ENCODE peak calls at places on chromosomes 2 and 18, in nine cellular contexts. W is effector memory CD4-positive, alpha-beta T cell; Q is HCT116; E is naive thymus-derived CD4-positive, alpha-beta T cell; M is aorta; C is left lung; J is CD8-positive, alpha-beta memory T cell; F is Karpas-422; A is uterus. H is an unnamed sample. For H3K27me3, the result is how much of the 10 kb centered on the place peaks cover.

GRCh38 chr2:141767051-141767450 is 363.8 kb downstream of the LRP1B start:
- DNase-seq in M (no peak), Q (no peak), C (no peak), W (no peak), A (no peak), F (no peak), J (no peak), E (no peak), H (peak)

GRCh38 chr18:13597068-13597467 is 129.3 kb downstream of the FAM210A start:
- DNase-seq in Q (no peak), A (no peak), E (no peak), M (no peak), J (no peak), F (peak), W (no peak), C (no peak), H (no peak)

GRCh38 chr2:235592430-235592829 is 98.6 kb downstream of the AGAP1 start:
- DNase-seq in F (no peak), A (no peak), J (no peak), M (no peak), W (no peak), Q (no peak), C (no peak), E (no peak), H (no peak)

GRCh38 chr2:205681836-205682238 is 464 bp upstream of the NRP2 start:
- DNase-seq in Q (no peak), W (no peak), C (no peak), M (no peak), F (peak), A (peak), E (no peak), J (no peak), H (no peak)

GRCh38 chr18:12043811-12044210 is 49.8 kb upstream of the ANKRD62 start:
- DNase-seq in M (no peak), C (no peak), F (no peak), A (no peak), Q (no peak), E (no peak), W (no peak), J (no peak), H (no peak)

GRCh38 chr2:150729495-150729955 is 242.1 kb upstream of the RND3 start:
- DNase-seq in J (no peak), Q (no peak), W (no peak), F (no peak), E (no peak), C (no peak), M (no peak), A (no peak), H (no peak)

GRCh38 chr2:171566099-171566498 is 43.8 kb downstream of the CYBRD1 start:
- DNase-seq in A (no peak), Q (no peak), J (no peak), C (no peak), M (no peak), F (no peak), E (no peak), W (no peak), H (no peak)

GRCh38 chr2:96159084-96159830 is 14.0 kb upstream of the DUSP2 start:
- DNase-seq in W (no peak), M (peak), F (no peak), J (peak), Q (no peak), C (no peak), E (no peak), A (no peak), H (no peak)

GRCh38 chr2:113894156-113894743 is 4.4 kb downstream of the ACTR3 start:
- DNase-seq in W (no peak), F (no peak), M (no peak), A (no peak), C (no peak), E (no peak), Q (peak), J (no peak), H (peak)

GRCh38 chr2:143282684-143283083 is 153.5 kb downstream of the ARHGAP15 start:
- DNase-seq in M (no peak), F (peak), J (no peak), C (no peak), Q (no peak), A (no peak), E (no peak), W (no peak), H (no peak)

GRCh38 chr2:157853211-157853610 is 22.9 kb downstream of the ACVR1 start:
- DNase-seq in A (no peak), M (no peak), W (no peak), Q (no peak), F (no peak), J (no peak), C (no peak), E (no peak), H (no peak)

GRCh38 chr18:43893001-43893637 is 615.8 kb upstream of the SYT4 start:
- DNase-seq in A (no peak), F (no peak), Q (no peak), C (no peak), W (no peak), E (no peak), J (no peak), M (no peak), H (no peak)

GRCh38 chr18:26436176-26437031 is 111.9 kb downstream of the KCTD1 start:
- DNase-seq in Q (peak), C (no peak), E (no peak), A (no peak), J (no peak), F (no peak), W (no peak), M (no peak), H (no peak)

GRCh38 chr18:44181951-44182350 is 498.7 kb upstream of the SETBP1 start:
- DNase-seq in C (no peak), W (no peak), F (no peak), Q (no peak), A (no peak), E (no peak), M (no peak), J (no peak), H (no peak)

GRCh38 chr18:74328196-74328595 is 12.6 kb downstream of the C18orf63 start:
- DNase-seq in Q (no peak), M (no peak), A (no peak), F (no peak), C (no peak), J (no peak), E (no peak), W (no peak), H (no peak)

GRCh38 chr2:150491943-150492342 is 4.5 kb upstream of the RND3 start:
- DNase-seq in M (no peak), J (no peak), C (no peak), E (no peak), F (no peak), A (no peak), Q (no peak), W (no peak), H (no peak)

GRCh38 chr2:221554769-221555510 is 17.2 kb downstream of the EPHA4 start:
- DNase-seq in F (peak), M (no peak), Q (no peak), A (no peak), C (no peak), E (no peak), W (no peak), J (no peak), H (peak)

GRCh38 chr18:57242285-57242684 is 95.4 kb downstream of the BOD1L2 start:
- DNase-seq in A (no peak), F (no peak), J (no peak), C (no peak), Q (no peak), E (no peak), M (no peak), W (no peak), H (no peak)

GRCh38 chr2:240366901-240367300 is 68.6 kb upstream of the GPC1 start:
- DNase-seq in J (no peak), Q (no peak), W (no peak), A (no peak), F (no peak), M (no peak), E (no peak), C (no peak), H (no peak)
- H3K27me3 ChIP-seq in J (under half), Q (under half), W (under half), A (under half), F (under half), M (under half), E (under half), C (under half), H (under half)

GRCh38 chr2:26864646-26865045 is 16.7 kb downstream of the DPYSL5 start:
- DNase-seq in J (no peak), F (no peak), A (no peak), W (no peak), E (no peak), Q (no peak), C (no peak), M (no peak), H (no peak)
- H3K27me3 ChIP-seq in J (under half), F (under half), A (under half), W (under half), E (under half), Q (under half), C (under half), M (under half), H (under half)

GRCh38 chr2:177741866-177742265 is 330.7 kb downstream of the PDE11A start:
- DNase-seq in W (no peak), M (no peak), F (no peak), C (no peak), Q (no peak), E (no peak), J (no peak), A (no peak), H (no peak)
- H3K27me3 ChIP-seq in W (under half), M (under half), F (under half), C (under half), Q (under half), E (under half), J (under half), A (under half), H (under half)

GRCh38 chr2:130756041-130756720 is 841 bp downstream of the AMER3 start:
- DNase-seq in M (no peak), J (no peak), E (no peak), A (no peak), Q (no peak), W (no peak), C (peak), F (no peak), H (peak)
- H3K27me3 ChIP-seq in M (under half), J (under half), E (under half), A (under half), Q (under half), W (under half), C (under half), F (under half), H (half or more)

GRCh38 chr2:240206630-240207029 is 66.2 kb upstream of the OTOS start:
- DNase-seq in C (no peak), M (peak), J (no peak), A (no peak), Q (no peak), E (no peak), W (no peak), F (no peak), H (no peak)
- H3K27me3 ChIP-seq in C (under half), M (under half), J (under half), A (under half), Q (under half), E (under half), W (under half), F (under half), H (under half)

GRCh38 chr2:239005586-239005985 is 157.7 kb downstream of the TWIST2 start:
- DNase-seq in E (no peak), C (no peak), F (no peak), J (no peak), W (no peak), M (no peak), Q (no peak), A (no peak), H (no peak)

GRCh38 chr2:239003933-239004636 is 156.2 kb downstream of the TWIST2 start:
- DNase-seq in M (no peak), C (no peak), F (no peak), W (no peak), E (no peak), J (no peak), A (no peak), Q (no peak), H (no peak)

GRCh38 chr2:239002591-239002959 is 154.7 kb downstream of the TWIST2 start:
- DNase-seq in Q (no peak), F (no peak), J (no peak), C (no peak), M (no peak), W (no peak), E (no peak), A (no peak), H (no peak)

GRCh38 chr2:239001794-239002193 is 153.9 kb downstream of the TWIST2 start:
- DNase-seq in A (no peak), W (no peak), E (no peak), Q (no peak), M (no peak), C (no peak), J (no peak), F (no peak), H (no peak)

GRCh38 chr2:239002960-239003932 is 155.4 kb downstream of the TWIST2 start:
- DNase-seq in C (no peak), M (no peak), F (no peak), E (no peak), Q (no peak), J (no peak), W (no peak), A (peak), H (peak)
- H3K27me3 ChIP-seq in C (under half), M (under half), F (under half), E (under half), Q (under half), J (under half), W (under half), A (under half), H (under half)

GRCh38 chr2:176148758-176149483 is 2.4 kb upstream of the HOXD4 start:
- DNase-seq in M (no peak), Q (no peak), C (no peak), E (no peak), F (no peak), A (no peak), W (no peak), J (no peak), H (no peak)
- H3K27me3 ChIP-seq in M (under half), Q (under half), C (half or more), E (under half), F (under half), A (under half), W (half or more), J (half or more), H (under half)

DNA sequence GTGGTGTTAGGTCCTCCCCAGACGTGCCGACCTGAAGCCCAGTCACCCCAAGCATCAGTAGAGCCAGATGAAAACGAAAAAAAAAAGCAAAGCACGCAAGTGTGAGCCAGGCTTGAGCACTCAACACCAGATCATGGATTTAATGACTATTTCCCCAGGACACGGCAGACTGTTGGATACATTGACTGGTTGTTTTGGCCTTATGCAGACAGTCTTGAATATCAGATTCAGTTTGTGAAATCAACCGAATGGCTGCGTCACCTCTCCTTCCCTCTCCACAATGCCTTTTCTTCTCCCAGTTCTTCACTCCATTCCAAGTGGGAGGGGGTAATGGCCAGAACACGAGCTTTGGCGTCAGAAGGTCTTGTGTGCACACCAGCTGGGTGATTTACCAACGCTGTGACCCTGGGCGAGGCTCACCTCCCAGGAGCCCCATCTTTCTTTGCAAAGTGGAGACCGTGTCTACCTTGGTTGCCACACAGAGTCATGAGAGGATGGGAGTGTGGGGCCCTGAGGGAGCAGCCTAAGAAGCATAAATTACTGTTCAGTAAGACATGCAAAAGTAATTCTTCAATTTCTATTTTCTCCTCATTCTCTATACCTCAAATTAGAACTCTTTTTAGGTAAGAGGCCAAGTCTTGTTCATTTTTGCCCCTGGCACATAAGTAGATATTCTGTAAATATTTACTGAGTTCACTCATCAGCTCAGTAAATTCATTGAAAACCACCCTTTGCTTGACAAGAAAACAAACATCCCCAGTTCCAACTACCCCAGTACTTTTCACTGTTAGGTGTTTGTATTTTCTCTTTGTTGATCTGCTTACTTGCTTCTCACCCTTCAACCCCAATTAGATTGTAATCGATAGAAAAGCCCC is 181.1 kb upstream of the COPS8 start:
- DNase-seq in F (no peak), E (no peak), A (no peak), M (peak), J (no peak), W (no peak), C (no peak), Q (no peak), H (no peak)
- H3K27me3 ChIP-seq in F (under half), E (under half), A (under half), M (under half), J (under half), W (under half), C (under half), Q (half or more), H (under half)

GRCh38 chr18:75783816-75784215 is 356.3 kb upstream of the SMIM21 start:
- DNase-seq in M (no peak), W (no peak), C (no peak), E (no peak), F (no peak), A (no peak), Q (no peak), J (no peak), H (no peak)
- H3K27me3 ChIP-seq in M (under half), W (under half), C (under half), E (under half), F (under half), A (under half), Q (under half), J (under half), H (under half)